ENCODE peak calls at places on chromosome 17, in eight cellular contexts. One of them, this sample, is unnamed.

GRCh38 chr17:29115906-29116651 is 64.1 kb downstream of the MYO18A start:
- DNase-seq in cardiac muscle cell: peak; percentile 38
- DNase-seq in upper lobe of right lung: no peak
- DNase-seq in MG63: peak; percentile 63
- DNase-seq in ovary: no peak
- DNase-seq in brain microvascular endothelial cell: no peak
- DNase-seq in body of pancreas: peak; percentile 37
- DNase-seq in bronchial epithelial cell: peak; percentile 45
- DNase-seq in this sample: no peak

GRCh38 chr17:64978138-64978537 is 58.9 kb upstream of the LRRC37A3 start:
- DNase-seq in cardiac muscle cell: no peak
- DNase-seq in body of pancreas: no peak
- DNase-seq in brain microvascular endothelial cell: no peak
- DNase-seq in ovary: no peak
- DNase-seq in upper lobe of right lung: no peak
- DNase-seq in MG63: no peak
- DNase-seq in bronchial epithelial cell: no peak
- DNase-seq in this sample: no peak

GRCh38 chr17:41415833-41416335 is 8.5 kb downstream of the KRT37 start:
- DNase-seq in brain microvascular endothelial cell: peak; percentile 23
- DNase-seq in body of pancreas: peak; percentile 37
- DNase-seq in bronchial epithelial cell: no peak
- DNase-seq in ovary: peak; percentile 77
- DNase-seq in MG63: peak; percentile 91
- DNase-seq in cardiac muscle cell: no peak
- DNase-seq in upper lobe of right lung: no peak
- DNase-seq in this sample: no peak

GRCh38 chr17:42214156-42214555 is 19.9 kb upstream of the GHDC start:
- DNase-seq in MG63: no peak
- DNase-seq in brain microvascular endothelial cell: no peak
- DNase-seq in bronchial epithelial cell: no peak
- DNase-seq in cardiac muscle cell: no peak
- DNase-seq in ovary: no peak
- DNase-seq in upper lobe of right lung: no peak
- DNase-seq in body of pancreas: no peak
- DNase-seq in this sample: no peak

GRCh38 chr17:21374455-21375161 is 1.5 kb upstream of the KCNJ12 start:
- DNase-seq in ovary: no peak
- DNase-seq in body of pancreas: no peak
- DNase-seq in bronchial epithelial cell: no peak
- DNase-seq in upper lobe of right lung: no peak
- DNase-seq in MG63: no peak
- DNase-seq in cardiac muscle cell: peak; percentile 5
- DNase-seq in brain microvascular endothelial cell: no peak
- DNase-seq in this sample: peak; percentile 18

GRCh38 chr17:50272711-50273653 is 1.3 kb upstream of the TMEM92 start:
- DNase-seq in bronchial epithelial cell: no peak
- DNase-seq in MG63: peak; percentile 63
- DNase-seq in ovary: peak; percentile 88
- DNase-seq in brain microvascular endothelial cell: peak; percentile 58
- DNase-seq in upper lobe of right lung: peak; percentile 84
- DNase-seq in body of pancreas: peak; percentile 49
- DNase-seq in cardiac muscle cell: peak; percentile 64
- DNase-seq in this sample: peak; percentile 88

GRCh38 chr17:31495049-31495885 is 103.8 kb downstream of the RAB11FIP4 start:
- DNase-seq in bronchial epithelial cell: peak; percentile 62
- DNase-seq in cardiac muscle cell: no peak
- DNase-seq in brain microvascular endothelial cell: no peak
- DNase-seq in upper lobe of right lung: no peak
- DNase-seq in body of pancreas: peak; percentile 87
- DNase-seq in MG63: no peak
- DNase-seq in ovary: no peak
- DNase-seq in this sample: no peak

GRCh38 chr17:49557204-49558024 is 18.3 kb upstream of the NXPH3 start:
- DNase-seq in body of pancreas: no peak
- DNase-seq in upper lobe of right lung: no peak
- DNase-seq in brain microvascular endothelial cell: peak; percentile 38
- DNase-seq in MG63: no peak
- DNase-seq in bronchial epithelial cell: peak; percentile 51
- DNase-seq in ovary: no peak
- DNase-seq in cardiac muscle cell: peak; percentile 73
- DNase-seq in this sample: no peak

GRCh38 chr17:15436399-15437369 is 30.7 kb downstream of the CDRT4 start:
- DNase-seq in cardiac muscle cell: peak; percentile 87
- DNase-seq in brain microvascular endothelial cell: no peak
- DNase-seq in body of pancreas: peak; percentile 40
- DNase-seq in ovary: peak; percentile 75
- DNase-seq in MG63: peak; percentile 62
- DNase-seq in bronchial epithelial cell: peak; percentile 9
- DNase-seq in upper lobe of right lung: no peak
- DNase-seq in this sample: peak; percentile 86

GRCh38 chr17:20908373-20909273 is 134.2 kb downstream of the USP22 start:
- DNase-seq in brain microvascular endothelial cell: peak; percentile 58
- DNase-seq in cardiac muscle cell: peak; percentile 89
- DNase-seq in bronchial epithelial cell: peak; percentile 53
- DNase-seq in ovary: peak; percentile 87
- DNase-seq in MG63: peak; percentile 84
- DNase-seq in upper lobe of right lung: peak; percentile 95
- DNase-seq in body of pancreas: peak; percentile 94
- DNase-seq in this sample: peak; percentile 98

GRCh38 chr17:11340798-11341197 is 99.8 kb downstream of the SHISA6 start:
- DNase-seq in brain microvascular endothelial cell: no peak
- DNase-seq in MG63: no peak
- DNase-seq in bronchial epithelial cell: no peak
- DNase-seq in body of pancreas: peak; percentile 38
- DNase-seq in upper lobe of right lung: no peak
- DNase-seq in ovary: no peak
- DNase-seq in cardiac muscle cell: no peak
- DNase-seq in this sample: no peak

DNA sequence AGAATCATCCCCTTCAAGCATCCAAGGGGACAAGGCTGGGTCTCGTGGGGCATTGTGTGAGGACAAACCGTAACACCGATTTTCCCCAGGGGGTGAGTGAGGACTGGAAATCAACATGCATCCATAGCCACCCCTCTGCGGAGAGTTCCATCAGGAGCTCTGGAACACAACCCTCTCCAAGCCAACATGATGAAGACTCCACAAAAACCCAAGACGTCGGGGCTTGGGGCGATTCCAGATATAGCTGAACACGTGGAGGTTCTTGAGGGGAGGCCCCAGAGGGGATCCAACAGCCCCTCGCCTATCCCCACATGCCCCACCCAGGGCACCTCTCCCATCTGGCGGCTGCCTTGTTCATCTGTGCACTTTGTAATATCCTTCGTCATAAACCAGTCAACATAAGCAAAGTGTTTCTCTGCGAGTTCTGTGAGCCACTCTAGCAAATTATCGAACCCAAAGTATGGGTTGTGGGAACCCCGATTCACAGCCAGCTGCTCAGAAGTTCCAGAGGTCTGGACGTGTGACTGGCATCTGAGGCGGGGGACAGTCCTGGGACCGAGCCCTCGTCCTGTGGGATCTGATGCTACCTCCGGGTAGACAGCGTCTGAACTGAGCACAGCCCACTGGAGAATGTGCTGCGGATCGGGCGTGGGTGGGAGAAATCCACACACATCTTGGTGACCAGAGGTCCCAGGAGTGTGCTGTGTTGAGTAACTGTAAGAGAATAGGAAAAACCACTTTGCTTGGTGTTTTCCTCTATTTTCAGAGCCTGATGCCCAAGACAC is 55.5 kb downstream of the RPH3AL start:
- DNase-seq in bronchial epithelial cell: no peak
- DNase-seq in MG63: no peak
- DNase-seq in cardiac muscle cell: no peak
- DNase-seq in upper lobe of right lung: peak; percentile 49
- DNase-seq in ovary: no peak
- DNase-seq in brain microvascular endothelial cell: no peak
- DNase-seq in body of pancreas: peak; percentile 10
- DNase-seq in this sample: no peak
- H3K27me3 ChIP-seq in bronchial epithelial cell: no peaks in the 10 kb centered on the region
- H3K27me3 ChIP-seq in MG63: no peaks in the 10 kb centered on the region
- H3K27me3 ChIP-seq in cardiac muscle cell: no peaks in the 10 kb centered on the region
- H3K27me3 ChIP-seq in upper lobe of right lung: no peaks in the 10 kb centered on the region
- H3K27me3 ChIP-seq in ovary: no peaks in the 10 kb centered on the region
- H3K27me3 ChIP-seq in brain microvascular endothelial cell: peaks cover 18% of the 10 kb centered on the region
- H3K27me3 ChIP-seq in body of pancreas: no peaks in the 10 kb centered on the region
- H3K27me3 ChIP-seq in this sample: no peaks in the 10 kb centered on the region

GRCh38 chr17:5419959-5420653 is at the start of gene RPAIN:
- DNase-seq in body of pancreas: peak; percentile 87
- DNase-seq in MG63: peak; percentile 73
- DNase-seq in brain microvascular endothelial cell: peak; percentile 84
- DNase-seq in ovary: peak; percentile 85
- DNase-seq in bronchial epithelial cell: peak; percentile 8
- DNase-seq in upper lobe of right lung: peak; percentile 93
- DNase-seq in cardiac muscle cell: peak; percentile 87
- DNase-seq in this sample: peak; percentile 94

GRCh38 chr17:5425826-5426225 is 5.8 kb downstream of the RPAIN start:
- DNase-seq in MG63: no peak
- DNase-seq in brain microvascular endothelial cell: no peak
- DNase-seq in bronchial epithelial cell: no peak
- DNase-seq in ovary: no peak
- DNase-seq in cardiac muscle cell: no peak
- DNase-seq in upper lobe of right lung: no peak
- DNase-seq in body of pancreas: no peak
- DNase-seq in this sample: no peak

GRCh38 chr17:5419356-5419958 is at the start of gene NUP88:
- DNase-seq in ovary: peak; percentile 95
- DNase-seq in upper lobe of right lung: peak; percentile 98
- DNase-seq in cardiac muscle cell: peak; percentile 98
- DNase-seq in MG63: peak; percentile 96
- DNase-seq in brain microvascular endothelial cell: peak; percentile 97
- DNase-seq in body of pancreas: peak; percentile 93
- DNase-seq in bronchial epithelial cell: peak; percentile 90
- DNase-seq in this sample: peak; percentile 98

GRCh38 chr17:5424909-5425308 is 4.9 kb downstream of the RPAIN start:
- DNase-seq in cardiac muscle cell: no peak
- DNase-seq in body of pancreas: no peak
- DNase-seq in bronchial epithelial cell: no peak
- DNase-seq in ovary: no peak
- DNase-seq in brain microvascular endothelial cell: no peak
- DNase-seq in upper lobe of right lung: no peak
- DNase-seq in MG63: no peak
- DNase-seq in this sample: no peak

DNA sequence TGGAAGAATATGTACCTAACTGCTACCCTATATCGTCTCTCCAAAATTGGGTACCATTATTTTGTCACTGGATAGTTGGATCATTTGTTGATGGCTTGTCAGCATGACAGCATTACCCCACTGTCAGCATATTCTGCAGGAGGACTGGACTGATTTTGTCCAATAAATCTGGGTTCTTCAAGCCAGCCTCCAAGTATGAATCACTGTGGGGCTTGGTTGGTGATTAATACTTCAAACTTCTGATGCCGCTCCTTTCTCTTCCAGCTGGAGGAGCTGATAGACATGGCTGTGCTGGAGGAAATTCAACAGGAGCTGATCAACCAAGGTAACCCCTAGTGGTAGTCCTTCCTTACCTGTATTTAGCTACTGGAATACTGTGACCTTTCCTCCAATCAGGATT is 2.5 kb downstream of the RPAIN start:
- DNase-seq in cardiac muscle cell: peak; percentile 21
- DNase-seq in brain microvascular endothelial cell: peak; percentile 67
- DNase-seq in MG63: peak; percentile 38
- DNase-seq in bronchial epithelial cell: peak; percentile 92
- DNase-seq in upper lobe of right lung: no peak
- DNase-seq in body of pancreas: no peak
- DNase-seq in ovary: no peak
- DNase-seq in this sample: no peak
- H3K27me3 ChIP-seq in cardiac muscle cell: no peaks in the 10 kb centered on the region
- H3K27me3 ChIP-seq in brain microvascular endothelial cell: no peaks in the 10 kb centered on the region
- H3K27me3 ChIP-seq in MG63: no peaks in the 10 kb centered on the region
- H3K27me3 ChIP-seq in bronchial epithelial cell: no peaks in the 10 kb centered on the region
- H3K27me3 ChIP-seq in upper lobe of right lung: no peaks in the 10 kb centered on the region
- H3K27me3 ChIP-seq in body of pancreas: no peaks in the 10 kb centered on the region
- H3K27me3 ChIP-seq in ovary: no peaks in the 10 kb centered on the region
- H3K27me3 ChIP-seq in this sample: no peaks in the 10 kb centered on the region

DNA sequence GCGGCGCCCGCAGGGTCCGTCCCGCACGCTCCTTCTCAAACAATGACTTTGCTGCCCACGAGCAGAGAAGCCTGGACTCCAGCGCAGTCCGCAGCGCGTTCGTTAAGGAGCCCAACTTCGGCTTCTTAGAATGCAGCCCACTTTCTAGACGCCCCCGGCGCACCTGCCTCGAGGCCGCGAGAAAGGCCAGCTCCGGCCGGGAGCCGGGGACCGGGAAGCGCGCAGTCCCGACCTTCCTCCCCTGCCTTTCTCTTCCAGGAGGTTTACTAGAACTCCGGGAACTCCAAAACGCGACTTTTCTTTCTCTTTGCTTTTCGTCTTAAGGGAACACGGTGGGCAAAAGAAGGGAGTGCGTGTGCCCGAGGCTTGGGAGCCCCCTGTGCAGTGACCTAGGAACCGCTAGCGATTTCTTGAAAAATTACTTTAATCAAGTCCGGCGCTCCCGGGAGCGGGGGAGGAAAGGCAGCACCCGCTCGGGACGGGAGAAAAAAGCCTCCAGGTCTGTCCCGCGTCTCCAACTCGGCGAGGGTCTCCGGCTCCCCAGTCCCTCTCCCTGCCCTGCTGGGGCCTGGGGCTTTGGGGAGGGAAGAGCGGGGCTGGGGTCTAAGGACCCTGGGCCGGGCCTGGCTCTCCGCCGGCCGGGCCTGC is 2.6 kb downstream of the HNF1B start:
- DNase-seq in upper lobe of right lung: no peak
- DNase-seq in ovary: no peak
- DNase-seq in MG63: peak; percentile 36
- DNase-seq in body of pancreas: peak; percentile 39
- DNase-seq in brain microvascular endothelial cell: no peak
- DNase-seq in bronchial epithelial cell: no peak
- DNase-seq in cardiac muscle cell: no peak
- DNase-seq in this sample: no peak
- H3K27me3 ChIP-seq in upper lobe of right lung: peaks cover 89% of the 10 kb centered on the region
- H3K27me3 ChIP-seq in ovary: peaks cover 3% of the 10 kb centered on the region
- H3K27me3 ChIP-seq in MG63: peaks cover 36% of the 10 kb centered on the region
- H3K27me3 ChIP-seq in body of pancreas: no peaks in the 10 kb centered on the region
- H3K27me3 ChIP-seq in brain microvascular endothelial cell: peaks cover 76% of the 10 kb centered on the region
- H3K27me3 ChIP-seq in bronchial epithelial cell: peaks cover 49% of the 10 kb centered on the region
- H3K27me3 ChIP-seq in cardiac muscle cell: peaks cover 97% of the 10 kb centered on the region
- H3K27me3 ChIP-seq in this sample: peaks cover under 1% of the 10 kb centered on the region

DNA sequence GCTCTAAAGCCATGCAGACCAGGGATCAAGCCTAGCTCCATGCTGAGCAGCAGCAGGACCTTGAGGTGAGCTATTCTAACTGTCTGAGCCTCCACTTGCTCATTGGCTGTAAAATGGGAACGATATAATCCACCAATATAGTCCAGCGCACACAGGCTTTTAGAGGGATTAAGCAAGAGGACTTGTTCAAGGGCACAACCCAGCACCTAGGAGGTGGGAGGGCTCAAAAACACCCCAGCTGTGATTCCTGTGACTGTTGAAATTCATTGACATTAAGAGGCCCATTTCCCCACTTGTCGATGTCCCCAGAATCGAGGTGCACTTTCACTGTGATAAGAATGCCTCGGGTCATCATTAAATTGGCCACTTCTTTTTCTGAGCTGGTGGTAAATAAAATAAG is 4.1 kb downstream of the USH1G start:
- DNase-seq in bronchial epithelial cell: no peak
- DNase-seq in MG63: no peak
- DNase-seq in cardiac muscle cell: no peak
- DNase-seq in body of pancreas: no peak
- DNase-seq in brain microvascular endothelial cell: no peak
- DNase-seq in upper lobe of right lung: no peak
- DNase-seq in ovary: no peak
- DNase-seq in this sample: no peak
- H3K27me3 ChIP-seq in bronchial epithelial cell: peaks cover 2% of the 10 kb centered on the region
- H3K27me3 ChIP-seq in MG63: peaks cover 14% of the 10 kb centered on the region
- H3K27me3 ChIP-seq in cardiac muscle cell: peaks cover 16% of the 10 kb centered on the region
- H3K27me3 ChIP-seq in body of pancreas: peaks cover 7% of the 10 kb centered on the region
- H3K27me3 ChIP-seq in brain microvascular endothelial cell: peaks cover 40% of the 10 kb centered on the region
- H3K27me3 ChIP-seq in upper lobe of right lung: peaks cover 54% of the 10 kb centered on the region
- H3K27me3 ChIP-seq in ovary: no peaks in the 10 kb centered on the region
- H3K27me3 ChIP-seq in this sample: no peaks in the 10 kb centered on the region